ENCODE peak calls at places on chromosomes 3 and 15, in four cellular contexts. W, N, Q and I are unnamed samples.
A peak's percentile ranks its signal among the peaks of the same experiment; 100 is the strongest.

GRCh38 chr3:6526321-6526720 is 334.6 kb upstream of the GRM7 start:
- DNase-seq in W (no peak), N (no peak), Q (no peak), I (no peak)

GRCh38 chr3:71510485-71510884 is 73.0 kb downstream of the FOXP1 start:
- DNase-seq in W (peak; percentile 40), N (no peak), Q (no peak), I (peak; percentile 46)

GRCh38 chr3:193732391-193732790 is 139.4 kb downstream of the OPA1 start:
- DNase-seq in W (peak; percentile 38), N (no peak), Q (no peak), I (no peak)

GRCh38 chr15:24772256-24772655 is 96.7 kb downstream of the NPAP1 start:
- DNase-seq in W (no peak), N (no peak), Q (peak; percentile 43), I (peak; percentile 21)

GRCh38 chr15:80564056-80564455 is 131.1 kb upstream of the ABHD17C start:
- DNase-seq in W (no peak), N (no peak), Q (no peak), I (no peak)

GRCh38 chr3:15815696-15816095 is 17.9 kb upstream of the ANKRD28 start:
- DNase-seq in W (peak; percentile 88), N (no peak), Q (no peak), I (no peak)

GRCh38 chr3:106610362-106610997 is 741.7 kb upstream of the CBLB start:
- DNase-seq in W (peak; percentile 55), N (no peak), Q (no peak), I (no peak)

GRCh38 chr3:150783334-150783733 is 20.4 kb upstream of the SIAH2 start:
- DNase-seq in W (peak; percentile 43), N (no peak), Q (no peak), I (no peak)

GRCh38 chr3:159839561-159840379 is 148.9 kb upstream of the IL12A start:
- DNase-seq in W (no peak), N (peak; percentile 62), Q (peak; percentile 80), I (peak; percentile 65)

GRCh38 chr15:40342421-40343313 is 1.9 kb upstream of the CCDC9B start:
- DNase-seq in W (no peak), N (no peak), Q (no peak), I (no peak)

GRCh38 chr15:98568382-98569017 is 79.8 kb upstream of the IGF1R start:
- DNase-seq in W (peak; percentile 38), N (no peak), Q (no peak), I (no peak)

GRCh38 chr3:197256104-197256503 is 42.3 kb downstream of the DLG1 start:
- DNase-seq in W (no peak), N (no peak), Q (no peak), I (no peak)

GRCh38 chr3:185365281-185366211 is 2.6 kb downstream of the MAP3K13 start:
- DNase-seq in W (no peak), N (no peak), Q (no peak), I (peak; percentile 23)

GRCh38 chr3:78734048-78734637 is 1033.7 kb downstream of the ROBO1 start:
- DNase-seq in W (peak; percentile 82), N (no peak), Q (no peak), I (no peak)

GRCh38 chr3:189272500-189273119 is 100.8 kb downstream of the TPRG1 start:
- DNase-seq in W (peak; percentile 13), N (no peak), Q (peak; percentile 32), I (peak; percentile 47)

GRCh38 chr3:50008931-50009330 is 69.0 kb downstream of the RBM6 start:
- DNase-seq in W (peak; percentile 50), N (no peak), Q (no peak), I (no peak)

GRCh38 chr15:101675015-101675414 is 22.8 kb upstream of the TM2D3 start:
- DNase-seq in W (peak; percentile 79), N (no peak), Q (no peak), I (no peak)

GRCh38 chr15:67765706-67766105 is 59.6 kb upstream of the SKOR1 start:
- DNase-seq in W (no peak), N (no peak), Q (no peak), I (no peak)

GRCh38 chr15:101049856-101050646 is 130.9 kb downstream of the LRRK1 start:
- DNase-seq in W (no peak), N (no peak), Q (peak; percentile 41), I (no peak)

GRCh38 chr3:126478581-126479310 is 3.1 kb upstream of the ZXDC start:
- DNase-seq in W (no peak), N (no peak), Q (no peak), I (no peak)

GRCh38 chr3:69882560-69882959 is 117.0 kb upstream of the SAMMSON start:
- DNase-seq in W (no peak), N (no peak), Q (no peak), I (no peak)

GRCh38 chr3:38521391-38521987 is 25.3 kb downstream of the EXOG start:
- DNase-seq in W (peak; percentile 85), N (peak; percentile 45), Q (peak; percentile 77), I (peak; percentile 79)

GRCh38 chr3:188389711-188390346 is 235.9 kb downstream of the LPP start:
- DNase-seq in W (no peak), N (no peak), Q (no peak), I (no peak)

GRCh38 chr3:72413228-72413627 is 435.0 kb downstream of the SHQ1 start:
- DNase-seq in W (no peak), N (no peak), Q (no peak), I (no peak)

GRCh38 chr15:44501768-44502366 is 35.1 kb upstream of the EIF3J start:
- DNase-seq in W (peak; percentile 72), N (no peak), Q (peak; percentile 55), I (peak; percentile 23)

GRCh38 chr3:114624676-114625181 is 330.9 kb downstream of the TIGIT start:
- DNase-seq in W (peak; percentile 96), N (peak; percentile 96), Q (no peak), I (peak; percentile 31)

GRCh38 chr3:126014252-126014651 is 45.3 kb downstream of the ROPN1B start:
- DNase-seq in W (peak; percentile 70), N (no peak), Q (no peak), I (no peak)

GRCh38 chr3:72756900-72757299 is 91.3 kb downstream of the SHQ1 start:
- DNase-seq in W (no peak), N (no peak), Q (no peak), I (no peak)

GRCh38 chr15:88738796-88739195 is 64.4 kb upstream of the ACAN start:
- DNase-seq in W (no peak), N (no peak), Q (no peak), I (no peak)

GRCh38 chr15:91291673-91292072 is 191.6 kb downstream of the SV2B start:
- DNase-seq in W (no peak), N (no peak), Q (peak; percentile 65), I (peak; percentile 62)